ENCODE peak calls at places on chromosome X, in nine cellular contexts. C, V, T, A, U, W, D, R and H are unnamed samples.

GRCh38 chrX:109830157-109830703 is 97.2 kb upstream of the ACSL4 start:
- DNase-seq in C (no peak), V (no peak), T (no peak), A (no peak), U (no peak), W (no peak), D (no peak), R (no peak), H (no peak)

GRCh38 chrX:40068048-40068447 is 29.7 kb downstream of the BCOR start:
- DNase-seq in C (no peak), V (no peak), T (peak; percentile 15), A (no peak), U (no peak), W (peak; percentile 19), D (no peak), R (peak; percentile 12), H (no peak)

GRCh38 chrX:31165241-31166035 is 93.6 kb upstream of the FTHL17 start:
- DNase-seq in C (no peak), V (peak; percentile 0), T (no peak), A (no peak), U (no peak), W (no peak), D (no peak), R (no peak), H (no peak)

GRCh38 chrX:120090208-120090607 is 12.7 kb upstream of the RHOXF2B start:
- DNase-seq in C (no peak), V (no peak), T (no peak), A (no peak), U (no peak), W (no peak), D (peak; percentile 8), R (no peak), H (no peak)

GRCh38 chrX:48826135-48826875 is at the start of gene ERAS:
- DNase-seq in C (no peak), V (no peak), T (no peak), A (no peak), U (no peak), W (peak; percentile 15), D (no peak), R (peak; percentile 21), H (no peak)

GRCh38 chrX:96181571-96181970 is 503.1 kb upstream of the DIAPH2 start:
- DNase-seq in C (no peak), V (no peak), T (no peak), A (no peak), U (no peak), W (no peak), D (no peak), R (no peak), H (no peak)

GRCh38 chrX:107600366-107600765 is 27.9 kb upstream of the PRPS1 start:
- DNase-seq in C (no peak), V (no peak), T (no peak), A (no peak), U (no peak), W (no peak), D (no peak), R (no peak), H (no peak)

GRCh38 chrX:38804481-38805293 is 3.4 kb downstream of the MID1IP1 start:
- DNase-seq in C (peak; percentile 20), V (peak; percentile 35), T (no peak), A (no peak), U (peak; percentile 46), W (peak; percentile 38), D (peak; percentile 35), R (peak; percentile 45), H (peak; percentile 27)

GRCh38 chrX:155148724-155149537 is 67.3 kb upstream of the VBP1 start:
- DNase-seq in C (no peak), V (no peak), T (no peak), A (no peak), U (peak; percentile 38), W (peak; percentile 30), D (peak; percentile 34), R (peak; percentile 50), H (peak; percentile 27)

GRCh38 chrX:45497290-45497689 is 296.6 kb upstream of the DIPK2B start:
- DNase-seq in C (no peak), V (no peak), T (no peak), A (no peak), U (no peak), W (no peak), D (no peak), R (no peak), H (no peak)

GRCh38 chrX:41005445-41005992 is 79.7 kb upstream of the USP9X start:
- DNase-seq in C (no peak), V (no peak), T (no peak), A (no peak), U (no peak), W (no peak), D (no peak), R (no peak), H (no peak)

GRCh38 chrX:8663325-8663724 is 68.6 kb downstream of the ANOS1 start:
- DNase-seq in C (no peak), V (peak; percentile 46), T (no peak), A (no peak), U (no peak), W (no peak), D (no peak), R (no peak), H (no peak)

GRCh38 chrX:49171752-49172279 is at the start of gene PLP2:
- DNase-seq in C (no peak), V (peak; percentile 58), T (peak; percentile 53), A (no peak), U (peak; percentile 82), W (peak; percentile 69), D (peak; percentile 64), R (peak; percentile 85), H (peak; percentile 59)

GRCh38 chrX:4675686-4676300 is 962.3 kb upstream of the PRKX start:
- DNase-seq in C (no peak), V (no peak), T (no peak), A (no peak), U (no peak), W (no peak), D (no peak), R (no peak), H (no peak)

GRCh38 chrX:1727531-1728027 is 112.7 kb downstream of the ASMT start:
- DNase-seq in C (no peak), V (peak; percentile 79), T (peak; percentile 72), A (peak; percentile 12), U (peak; percentile 23), W (no peak), D (no peak), R (no peak), H (no peak)

DNA sequence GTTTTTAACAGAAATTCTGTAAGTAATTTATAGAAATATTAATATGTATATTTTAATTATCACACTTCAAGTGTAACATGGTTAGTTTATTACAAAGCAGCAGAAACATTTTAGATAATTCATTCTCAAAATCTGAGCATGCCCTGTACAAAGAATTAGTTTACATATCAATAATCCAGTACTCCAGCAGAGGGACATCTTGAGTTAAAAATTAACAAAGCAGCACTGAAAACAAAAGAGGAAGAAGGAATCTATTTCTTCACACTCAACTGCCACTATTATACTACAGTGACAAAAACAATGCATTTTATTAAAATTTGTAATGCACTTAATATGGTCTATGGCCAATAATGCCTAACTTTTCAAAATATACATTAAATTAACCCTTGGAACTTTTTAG is 179.1 kb upstream of the KLHL4 start:
- DNase-seq in C (no peak), V (no peak), T (peak; percentile 0), A (no peak), U (no peak), W (no peak), D (peak; percentile 20), R (no peak), H (peak; percentile 3)
- TF ChIP-seq CTCF in C (peak; percentile 45), V (no peak), T (no peak), A (no peak), U (no peak), W (no peak), D (no peak), R (no peak), H (peak; percentile 19)

GRCh38 chrX:26778320-26778888 is 562.4 kb downstream of the MAGEB5 start:
- DNase-seq in C (no peak), V (no peak), T (no peak), A (no peak), U (no peak), W (no peak), D (peak; percentile 10), R (peak; percentile 3), H (no peak)
- TF ChIP-seq CTCF in C (peak; percentile 27), V (peak; percentile 23), T (no peak), A (no peak), U (peak; percentile 18), W (no peak), D (no peak), R (no peak), H (no peak)

DNA sequence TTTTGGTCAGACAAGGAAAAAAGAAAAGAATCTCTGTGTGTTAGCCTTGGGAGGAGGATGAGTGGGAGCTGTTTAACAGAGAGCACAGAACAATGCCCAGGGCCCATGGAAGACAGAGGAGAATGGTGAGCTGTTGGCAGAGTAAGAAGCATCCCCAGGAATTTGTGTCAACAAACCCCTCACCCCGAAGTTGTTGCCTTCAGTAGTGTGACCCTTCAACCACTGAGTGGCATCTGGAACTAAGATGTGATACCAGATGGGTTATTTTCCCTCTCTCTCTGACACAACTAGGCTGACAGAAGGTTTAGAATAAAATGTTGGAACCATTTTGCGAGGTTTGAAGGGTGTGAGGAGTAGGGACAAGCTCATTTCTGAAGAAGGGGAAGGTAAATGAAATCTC is 25.1 kb downstream of the IGSF1 start:
- DNase-seq in C (no peak), V (no peak), T (no peak), A (no peak), U (no peak), W (no peak), D (no peak), R (no peak), H (no peak)
- TF ChIP-seq CTCF in C (no peak), V (no peak), T (no peak), A (no peak), U (no peak), W (no peak), D (no peak), R (no peak), H (no peak)

GRCh38 chrX:63421411-63421810 is 70.3 kb upstream of the SPIN4 start:
- DNase-seq in C (no peak), V (no peak), T (no peak), A (no peak), U (no peak), W (no peak), D (no peak), R (no peak), H (no peak)
- TF ChIP-seq CTCF in C (no peak), V (no peak), T (no peak), A (no peak), U (no peak), W (no peak), D (no peak), R (no peak), H (no peak)

DNA sequence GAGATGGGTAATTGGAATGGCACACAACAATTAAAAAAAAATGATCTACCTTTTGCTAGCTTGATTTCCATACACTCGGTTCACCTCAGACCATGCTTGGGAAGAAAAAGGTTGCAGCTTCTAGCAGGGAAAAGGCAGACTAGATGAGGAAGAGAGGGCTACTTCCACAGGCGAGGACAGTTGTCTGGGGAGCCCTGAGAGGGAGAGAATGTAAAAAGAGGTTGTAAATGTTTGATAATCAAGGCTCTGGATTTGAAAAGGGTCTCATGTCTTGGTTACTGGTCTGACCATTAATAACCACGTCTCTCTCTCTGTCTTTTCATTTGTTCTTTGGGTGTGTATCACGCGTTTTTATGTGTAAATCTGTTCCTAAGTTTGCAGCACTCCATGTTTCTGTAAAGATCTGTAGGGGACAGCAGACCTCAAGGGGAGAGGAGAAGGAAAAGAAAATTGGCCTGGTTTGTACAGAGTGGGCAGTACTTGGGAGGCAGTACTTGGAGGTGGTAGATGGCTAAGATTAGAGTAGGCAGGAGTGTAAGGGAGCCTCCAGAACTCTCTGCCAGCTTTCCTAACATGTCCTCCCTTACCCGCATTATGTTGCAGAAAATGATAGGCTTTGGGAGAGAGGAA is 750 bp downstream of the ARMCX5 start:
- DNase-seq in C (no peak), V (peak; percentile 8), T (no peak), A (no peak), U (no peak), W (no peak), D (peak; percentile 4), R (no peak), H (no peak)
- TF ChIP-seq CTCF in C (no peak), V (peak; percentile 20), T (no peak), A (no peak), U (no peak), W (no peak), D (no peak), R (no peak), H (no peak)